ENCODE peak calls at places on chromosomes 3 and 15, in four cellular contexts. N is HepG2, A is K562, Y is WTC11. X is an unnamed sample.

GRCh38 chr15:41559489-41560177 is 621 bp downstream of the TYRO3 start:
- DNase-seq in N (no peak), A (peak), Y (no peak), X (no peak)

GRCh38 chr3:144053121-144053520 is 81.5 kb downstream of the DIPK2A start:
- DNase-seq in N (no peak), A (no peak), Y (no peak), X (no peak)

GRCh38 chr3:182837855-182838454 is 44.7 kb downstream of the ATP11B start:
- DNase-seq in N (peak), A (no peak), Y (no peak), X (no peak)

GRCh38 chr3:152657002-152657400 is 177.9 kb upstream of the P2RY1 start:
- DNase-seq in N (no peak), A (no peak), Y (no peak), X (no peak)

GRCh38 chr15:47415539-47415971 is 301.8 kb upstream of the SEMA6D start:
- DNase-seq in N (peak), A (no peak), Y (no peak), X (no peak)

GRCh38 chr15:98888839-98889479 is 118.6 kb downstream of the PGPEP1L start:
- DNase-seq in N (no peak), A (no peak), Y (no peak), X (no peak)

GRCh38 chr3:64995857-64996564 is 308.2 kb upstream of the ADAMTS9 start:
- DNase-seq in N (peak), A (peak), Y (no peak), X (no peak)

GRCh38 chr3:110174908-110175307 is 837.6 kb upstream of the DPPA4 start:
- DNase-seq in N (no peak), A (no peak), Y (no peak), X (no peak)

GRCh38 chr15:47566610-47567009 is 150.7 kb upstream of the SEMA6D start:
- DNase-seq in N (no peak), A (no peak), Y (no peak), X (no peak)

GRCh38 chr15:25368855-25369254 is 70.0 kb downstream of the UBE3A start:
- DNase-seq in N (no peak), A (no peak), Y (no peak), X (no peak)

GRCh38 chr15:29099131-29099880 is 170.3 kb downstream of the NSMCE3 start:
- DNase-seq in N (no peak), A (no peak), Y (no peak), X (no peak)

GRCh38 chr15:70532536-70533186 is 230.7 kb downstream of the UACA start:
- DNase-seq in N (no peak), A (no peak), Y (no peak), X (no peak)

GRCh38 chr3:97698691-97699090 is 65.9 kb upstream of the ARL6 start:
- DNase-seq in N (no peak), A (no peak), Y (no peak), X (no peak)

GRCh38 chr3:165518346-165518745 is 318.9 kb downstream of the BCHE start:
- DNase-seq in N (no peak), A (no peak), Y (no peak), X (no peak)

GRCh38 chr3:103085465-103085864 is 650.6 kb downstream of the ZPLD1 start:
- DNase-seq in N (peak), A (no peak), Y (no peak), X (peak)

GRCh38 chr15:101313041-101313761 is 18.2 kb upstream of the SNRPA1 start:
- DNase-seq in N (no peak), A (no peak), Y (peak), X (no peak)

GRCh38 chr3:139128803-139129202 is 84.1 kb upstream of the PRR23C start:
- DNase-seq in N (no peak), A (no peak), Y (no peak), X (no peak)

GRCh38 chr15:52103217-52104207 is 9.1 kb downstream of the BCL2L10 start:
- DNase-seq in N (peak), A (no peak), Y (no peak), X (peak)

GRCh38 chr3:132549890-132550578 is 47.0 kb upstream of the ACKR4 start:
- DNase-seq in N (no peak), A (no peak), Y (no peak), X (peak)

GRCh38 chr15:90648137-90649070 is 68.7 kb upstream of the BLM start:
- DNase-seq in N (peak), A (peak), Y (peak), X (no peak)

GRCh38 chr3:50652709-50653108 is 22.0 kb upstream of the DOCK3 start:
- DNase-seq in N (peak), A (peak), Y (peak), X (peak)

GRCh38 chr3:128823008-128823407 is 56.4 kb upstream of the ACAD9 start:
- DNase-seq in N (no peak), A (no peak), Y (no peak), X (no peak)

GRCh38 chr15:95252404-95252803 is 1021.0 kb downstream of the MCTP2 start:
- DNase-seq in N (no peak), A (no peak), Y (no peak), X (no peak)

GRCh38 chr15:29698030-29698701 is 124.1 kb downstream of the TJP1 start:
- DNase-seq in N (peak), A (no peak), Y (no peak), X (no peak)

GRCh38 chr15:74120426-74120825 is 10.0 kb upstream of the ISLR2 start:
- DNase-seq in N (no peak), A (no peak), Y (no peak), X (no peak)

GRCh38 chr15:87653646-87654045 is 602.9 kb downstream of the NTRK3 start:
- DNase-seq in N (no peak), A (peak), Y (no peak), X (no peak)

DNA sequence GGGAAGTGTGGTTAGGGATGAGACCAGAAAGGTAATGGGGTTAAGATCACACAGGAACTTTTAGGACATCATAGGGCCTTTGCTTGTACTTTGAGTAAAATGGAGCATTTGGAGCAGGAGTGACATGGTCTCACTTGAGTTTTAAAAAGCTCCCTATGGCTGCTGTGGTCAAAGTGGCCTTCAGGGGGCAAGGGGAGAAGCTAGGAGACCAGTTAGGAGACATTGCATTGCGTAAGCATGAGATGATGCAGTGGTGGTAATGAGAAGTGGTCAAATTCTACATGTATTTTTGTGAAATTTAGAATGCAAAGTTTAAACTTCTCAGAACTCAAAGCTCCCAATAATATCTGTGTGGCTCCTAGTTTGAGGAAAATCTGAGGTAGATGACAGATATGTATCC is 27.9 kb downstream of the MED12L start:
- DNase-seq in N (no peak), A (no peak), Y (no peak), X (no peak)
- TF ChIP-seq ETV6 in N (no peak), A (no peak), Y (no peak), X (no peak)

DNA sequence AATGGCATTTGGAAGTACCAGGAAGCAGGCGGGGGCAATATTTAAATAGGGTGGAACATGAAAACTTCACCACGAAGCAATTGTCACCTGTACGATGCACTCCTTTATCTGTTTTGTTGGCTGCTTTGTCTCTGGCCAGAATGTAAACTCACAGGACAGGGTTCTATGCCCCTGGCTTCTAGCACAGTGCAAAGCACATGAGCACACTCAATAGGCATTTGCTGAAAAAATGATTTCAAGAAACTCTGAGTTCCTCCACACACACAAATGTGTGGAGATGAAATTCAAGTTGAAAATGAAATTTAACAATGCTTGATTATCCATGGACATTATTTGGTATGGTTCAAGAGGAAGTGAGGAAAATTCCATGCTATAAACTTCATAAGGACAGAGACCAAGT is 229.6 kb upstream of the FEZF2 start:
- DNase-seq in N (no peak), A (no peak), Y (no peak), X (no peak)
- TF ChIP-seq ETV6 in N (no peak), A (no peak), Y (no peak), X (no peak)

GRCh38 chr3:159814161-159814560 is 174.5 kb upstream of the IL12A start:
- DNase-seq in N (no peak), A (no peak), Y (peak), X (no peak)
- TF ChIP-seq ETV6 in N (no peak), A (no peak), Y (no peak), X (no peak)

GRCh38 chr3:30141178-30141581 is 465.2 kb upstream of the TGFBR2 start:
- DNase-seq in N (no peak), A (no peak), Y (no peak), X (no peak)

GRCh38 chr3:30142946-30143345 is 463.5 kb upstream of the TGFBR2 start:
- DNase-seq in N (peak), A (no peak), Y (no peak), X (no peak)

GRCh38 chr3:30141927-30142326 is 464.5 kb upstream of the TGFBR2 start:
- DNase-seq in N (peak), A (no peak), Y (no peak), X (no peak)

GRCh38 chr3:30145281-30145680 is 461.1 kb upstream of the TGFBR2 start:
- DNase-seq in N (no peak), A (no peak), Y (no peak), X (no peak)

GRCh38 chr3:30146978-30147377 is 459.4 kb upstream of the TGFBR2 start:
- DNase-seq in N (peak), A (no peak), Y (no peak), X (no peak)
- TF ChIP-seq ETV6 in N (no peak), A (no peak), Y (no peak), X (no peak)

GRCh38 chr3:119810018-119810435 is 28.1 kb downstream of the NR1I2 start:
- DNase-seq in N (no peak), A (no peak), Y (peak), X (peak)
- TF ChIP-seq ETV6 in N (no peak), A (no peak), Y (no peak), X (peak)

DNA sequence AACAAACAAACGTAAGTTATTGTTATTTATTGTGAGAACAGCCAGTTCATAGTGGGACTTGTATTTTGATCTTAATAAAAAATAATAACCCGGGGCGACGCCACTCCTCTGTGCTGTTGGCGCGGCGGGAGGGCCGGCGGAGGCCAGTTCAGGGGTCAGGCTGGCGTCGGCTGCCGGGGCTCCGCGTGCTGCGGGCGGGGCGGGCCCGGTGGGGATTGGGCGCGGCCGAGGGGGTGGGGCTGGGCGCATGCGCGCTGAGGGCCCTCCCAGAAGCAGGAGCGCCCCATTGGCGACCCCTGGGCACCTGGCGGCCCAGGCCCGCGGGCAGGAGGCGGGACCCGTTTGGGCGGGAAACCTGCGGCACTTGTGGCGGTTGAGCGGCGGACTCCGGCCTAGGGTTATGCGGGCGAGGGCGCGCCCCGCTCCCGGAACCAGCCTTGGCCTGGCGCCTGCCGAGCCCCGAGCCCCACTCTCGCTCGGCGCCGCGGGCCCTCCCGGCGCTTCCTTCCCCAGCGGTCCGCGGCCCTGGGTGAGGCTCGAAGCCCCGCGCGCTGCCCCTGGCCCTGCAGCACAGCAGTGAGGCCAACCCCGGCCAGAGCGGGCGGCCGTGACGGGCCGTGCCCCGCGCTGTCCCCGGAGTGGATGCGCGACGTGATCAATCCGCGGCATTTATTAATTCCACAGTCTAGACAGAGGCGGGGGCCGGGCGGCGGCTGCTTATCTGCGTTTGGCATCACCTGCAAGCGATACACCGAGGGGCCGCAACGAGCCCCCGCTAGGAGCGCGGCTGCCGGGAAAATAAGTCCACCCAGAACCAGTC is 6.0 kb downstream of the ISL2 start:
- DNase-seq in N (no peak), A (no peak), Y (peak), X (no peak)
- TF ChIP-seq ETV6 in N (no peak), A (no peak), Y (peak), X (no peak)

X was measured in GM12878.